ENCODE peak calls at places on chromosomes 6 and 20, in four cellular contexts. L, A, O and U are unnamed samples.

GRCh38 chr6:56875961-56876360 is 78.9 kb upstream of the BEND6 start:
- DNase-seq in L (peak), A (no peak), O (no peak), U (no peak)

GRCh38 chr6:139303176-139303575 is 11.4 kb upstream of the TXLNB start:
- DNase-seq in L (no peak), A (no peak), O (no peak), U (no peak)

GRCh38 chr6:2305951-2306350 is 60.5 kb upstream of the GMDS start:
- DNase-seq in L (no peak), A (no peak), O (no peak), U (no peak)

GRCh38 chr20:23399568-23400241 is 21.6 kb downstream of the NAPB start:
- DNase-seq in L (no peak), A (no peak), O (no peak), U (no peak)

GRCh38 chr6:136037246-136037884 is 185.9 kb downstream of the PDE7B start:
- DNase-seq in L (no peak), A (no peak), O (no peak), U (no peak)

GRCh38 chr6:78502386-78502887 is 364.9 kb upstream of the IRAK1BP1 start:
- DNase-seq in L (no peak), A (no peak), O (no peak), U (no peak)

GRCh38 chr6:39422273-39422672 is 99.8 kb upstream of the KCNK16 start:
- DNase-seq in L (no peak), A (no peak), O (no peak), U (no peak)

GRCh38 chr6:43060755-43061633 is 1.6 kb downstream of the KLC4 start:
- DNase-seq in L (no peak), A (no peak), O (no peak), U (no peak)

DNA sequence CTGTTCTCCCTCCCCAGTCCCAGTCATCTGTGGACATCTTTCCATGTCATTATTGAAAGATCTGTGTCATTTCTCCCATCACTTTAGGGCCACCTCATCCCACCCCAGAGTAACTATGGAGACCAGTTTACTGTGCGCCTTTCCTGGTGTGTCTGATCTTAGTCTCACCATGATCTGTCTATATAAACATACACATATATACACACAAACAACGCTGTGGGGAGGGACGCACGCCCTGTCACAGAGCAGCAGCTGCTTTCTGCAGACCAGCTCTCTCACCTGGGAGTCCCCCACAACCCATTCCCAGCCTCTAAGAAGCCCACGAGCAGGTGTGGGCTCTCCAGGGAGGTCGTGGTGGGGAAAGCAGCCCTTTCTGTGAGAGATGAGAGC is 68.1 kb upstream of the TOX2 start:
- DNase-seq in L (no peak), A (no peak), O (no peak), U (no peak)
- TF ChIP-seq ETV6 in L (no peak), A (no peak), O (no peak), U (no peak)

DNA sequence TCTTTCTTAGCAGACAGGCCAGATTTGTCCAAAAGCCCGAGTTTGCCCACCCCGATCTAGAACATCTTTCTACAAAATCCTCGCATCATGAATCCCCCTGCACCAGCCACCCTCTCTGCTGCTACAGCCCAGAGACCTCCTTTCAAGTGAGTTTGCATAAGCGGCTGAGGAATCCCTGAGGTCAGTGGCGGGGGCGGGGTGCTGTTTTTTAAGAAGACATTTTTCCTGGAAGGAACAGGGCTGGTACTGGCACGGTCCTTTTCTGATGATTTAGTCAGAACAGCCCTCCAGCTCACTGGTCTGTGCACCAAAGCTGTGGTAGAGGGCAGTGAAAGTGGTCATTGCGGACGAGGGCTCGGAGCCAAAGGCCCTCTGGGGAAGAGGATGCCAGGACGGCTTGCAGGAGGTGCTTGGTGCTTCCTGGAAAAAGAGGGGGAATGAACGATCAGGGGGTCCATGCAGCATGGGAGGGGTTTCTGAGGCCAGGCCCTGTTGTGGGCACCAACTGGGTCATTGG is 50.5 kb downstream of the GNAS-AS1 start:
- DNase-seq in L (no peak), A (no peak), O (no peak), U (no peak)
- TF ChIP-seq ETV6 in L (no peak), A (no peak), O (no peak), U (no peak)

GRCh38 chr6:5466459-5466858 is 205.1 kb downstream of the FARS2 start:
- DNase-seq in L (no peak), A (no peak), O (no peak), U (no peak)
- TF ChIP-seq ETV6 in L (no peak), A (no peak), O (no peak), U (no peak)

DNA sequence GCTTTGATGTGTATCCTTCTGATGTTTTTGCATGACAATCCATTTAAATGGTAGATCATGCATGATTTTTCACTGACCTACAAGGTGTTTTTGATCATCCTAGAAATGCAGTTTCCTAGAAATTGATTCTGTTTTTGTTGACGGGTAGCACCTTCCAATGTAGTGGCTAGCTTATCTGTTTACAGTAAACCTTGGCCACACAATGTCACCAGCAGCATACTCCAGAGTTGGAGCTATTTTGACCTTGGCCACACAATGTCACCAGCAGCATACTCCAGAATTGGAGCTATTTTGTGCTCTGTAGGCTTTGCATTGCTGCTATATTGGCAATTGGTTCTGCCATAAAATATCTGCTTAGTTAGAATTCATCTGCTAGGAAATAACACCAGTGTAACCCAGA is 74.6 kb upstream of the NAA20 start:
- DNase-seq in L (no peak), A (no peak), O (no peak), U (no peak)
- TF ChIP-seq ETV6 in L (no peak), A (no peak), O (no peak), U (no peak)

GRCh38 chr6:11232968-11233626 is 629 bp upstream of the NEDD9 start:
- DNase-seq in L (peak), A (no peak), O (peak), U (no peak)

GRCh38 chr6:11231108-11231463 is 1.4 kb downstream of the NEDD9 start:
- DNase-seq in L (no peak), A (no peak), O (no peak), U (no peak)

GRCh38 chr6:11230158-11231107 is 2.0 kb downstream of the NEDD9 start:
- DNase-seq in L (no peak), A (no peak), O (no peak), U (no peak)

GRCh38 chr6:11232177-11232967 is at the start of gene NEDD9:
- DNase-seq in L (peak), A (peak), O (peak), U (peak)

GRCh38 chr6:11231564-11232176 is 798 bp downstream of the NEDD9 start:
- DNase-seq in L (no peak), A (no peak), O (no peak), U (no peak)
- TF ChIP-seq ETV6 in L (no peak), A (no peak), O (no peak), U (no peak)

GRCh38 chr20:32537657-32538525 is 47.2 kb downstream of the NOL4L start:
- DNase-seq in L (no peak), A (peak), O (peak), U (no peak)

GRCh38 chr20:32539063-32539816 is 45.9 kb downstream of the NOL4L start:
- DNase-seq in L (no peak), A (no peak), O (no peak), U (no peak)

GRCh38 chr20:32536861-32537656 is 48.1 kb downstream of the NOL4L start:
- DNase-seq in L (no peak), A (peak), O (no peak), U (no peak)

GRCh38 chr20:32539817-32540675 is 45.1 kb downstream of the NOL4L start:
- DNase-seq in L (peak), A (no peak), O (peak), U (no peak)

GRCh38 chr20:32538526-32538918 is 46.6 kb downstream of the NOL4L start:
- DNase-seq in L (no peak), A (peak), O (no peak), U (no peak)
- TF ChIP-seq ETV6 in L (no peak), A (no peak), O (no peak), U (no peak)

GRCh38 chr6:125267806-125268523 is 33.8 kb downstream of the HDDC2 start:
- DNase-seq in L (no peak), A (no peak), O (no peak), U (no peak)
- TF ChIP-seq ETV6 in L (no peak), A (no peak), O (no peak), U (no peak)

GRCh38 chr20:4190792-4191519 is 175.6 kb upstream of the RNF24 start:
- DNase-seq in L (no peak), A (no peak), O (no peak), U (no peak)
- TF ChIP-seq ETV6 in L (no peak), A (no peak), O (no peak), U (no peak)